ENCODE peak calls at places on chromosomes 1 and 21, in four cellular contexts. M is NCI-H1436; G is endothelial cell; H is stimulated activated CD4-positive, alpha-beta T cell treated with anti-CD3 and anti-CD28 coated beads, Interleukin-2, amount 100 ng/mL, for 48 hours. U is an unnamed sample.

GRCh38 chr1:178037510-178038253 is 56.2 kb upstream of the RASAL2 start:
- DNase-seq in G (peak; percentile 69), M (no peak), H (no peak), U (peak; percentile 96)

GRCh38 chr1:205678286-205679111 is 1.8 kb downstream of the SLC45A3 start:
- DNase-seq in H (no peak), G (no peak), M (no peak), U (no peak)

GRCh38 chr1:107599220-107599619 is 365.8 kb downstream of the VAV3 start:
- DNase-seq in G (no peak), H (no peak), M (no peak), U (no peak)

GRCh38 chr1:84825161-84825560 is 67.8 kb downstream of the LPAR3 start:
- DNase-seq in M (no peak), H (no peak), G (no peak), U (no peak)

GRCh38 chr1:36561365-36561731 is 78.6 kb upstream of the CSF3R start:
- DNase-seq in M (no peak), H (no peak), G (no peak), U (no peak)

GRCh38 chr1:47681735-47682134 is 243.9 kb downstream of the FOXD2 start:
- DNase-seq in H (no peak), M (no peak), G (no peak), U (no peak)

GRCh38 chr1:20216574-20216973 is 30.3 kb upstream of the PLA2G2C start:
- DNase-seq in H (no peak), G (no peak), M (peak; percentile 23), U (no peak)

GRCh38 chr1:185449378-185450101 is 132.5 kb upstream of the IVNS1ABP start:
- DNase-seq in H (no peak), M (no peak), G (no peak), U (no peak)

GRCh38 chr1:33724348-33724747 is 139.5 kb upstream of the HMGB4 start:
- DNase-seq in G (peak; percentile 11), M (no peak), H (no peak), U (peak; percentile 25)

GRCh38 chr1:162878000-162878596 is 17.1 kb upstream of the CCDC190 start:
- DNase-seq in H (peak; percentile 26), G (peak; percentile 79), M (peak; percentile 71), U (peak; percentile 66)

GRCh38 chr1:39128959-39129358 is 75.5 kb upstream of the MACF1 start:
- DNase-seq in G (no peak), M (peak; percentile 54), H (no peak), U (peak; percentile 53)

GRCh38 chr1:101267082-101267481 is 30.3 kb downstream of the S1PR1 start:
- DNase-seq in H (no peak), G (no peak), M (no peak), U (no peak)

GRCh38 chr1:38064232-38064903 is 17.8 kb upstream of the POU3F1 start:
- DNase-seq in H (no peak), M (no peak), G (no peak), U (peak; percentile 53)

GRCh38 chr21:33384851-33385331 is 18.3 kb upstream of the IFNGR2 start:
- DNase-seq in H (no peak), G (no peak), M (no peak), U (no peak)

GRCh38 chr1:217907504-217907903 is 276.4 kb downstream of the SPATA17 start:
- DNase-seq in M (no peak), H (no peak), G (no peak), U (no peak)

GRCh38 chr1:180563013-180563827 is 4.5 kb downstream of the OVAAL start:
- DNase-seq in H (no peak), M (no peak), G (no peak), U (no peak)

GRCh38 chr21:45556645-45557601 is 14.7 kb upstream of the SLC19A1 start:
- DNase-seq in H (no peak), G (no peak), M (no peak), U (no peak)

GRCh38 chr1:173590557-173590956 is 12.3 kb downstream of the SLC9C2 start:
- DNase-seq in M (no peak), H (no peak), G (no peak), U (no peak)

GRCh38 chr1:59415876-59416275 is 119.0 kb downstream of the FGGY start:
- DNase-seq in H (no peak), M (no peak), G (no peak), U (no peak)

GRCh38 chr21:32611471-32611997 is 643 bp downstream of the CFAP298 start:
- DNase-seq in H (peak; percentile 21), G (peak; percentile 56), M (no peak), U (peak; percentile 46)

GRCh38 chr21:37257967-37258877 is 8.9 kb downstream of the VPS26C start:
- DNase-seq in H (peak; percentile 74), G (peak; percentile 49), M (peak; percentile 44), U (peak; percentile 64)

GRCh38 chr1:206738370-206739366 is 31.9 kb upstream of the IL19 start:
- DNase-seq in M (no peak), H (no peak), G (no peak), U (peak; percentile 64)

GRCh38 chr1:60562715-60563114 is 489.1 kb upstream of the C1orf87 start:
- DNase-seq in G (no peak), M (no peak), H (no peak), U (no peak)

U was measured in iPS-NIHi11.